ENCODE peak calls at places on chromosomes 11 and 22, in eight cellular contexts. X, H, T, P, O, A, G and C are unnamed samples.

GRCh38 chr11:13065200-13065787 is 56.2 kb downstream of the RASSF10 start:
- DNase-seq in X (no peak), H (no peak), T (no peak), P (no peak), O (no peak), A (no peak), G (no peak), C (no peak)

GRCh38 chr22:46462726-46463371 is 74.6 kb downstream of the CELSR1 start:
- DNase-seq in X (no peak), H (no peak), T (no peak), P (no peak), O (no peak), A (peak), G (no peak), C (no peak)

GRCh38 chr11:57424802-57425564 is 1.9 kb downstream of the SLC43A3 start:
- DNase-seq in X (peak), H (no peak), T (no peak), P (no peak), O (peak), A (peak), G (no peak), C (peak)

GRCh38 chr11:75668508-75669297 is at the start of gene MAP6:
- DNase-seq in X (peak), H (peak), T (peak), P (peak), O (peak), A (no peak), G (peak), C (peak)

GRCh38 chr11:12160680-12161079 is 50.3 kb downstream of the MICAL2 start:
- DNase-seq in X (peak), H (no peak), T (no peak), P (no peak), O (no peak), A (peak), G (peak), C (no peak)

GRCh38 chr11:35619754-35620640 is 1.7 kb downstream of the FJX1 start:
- DNase-seq in X (peak), H (peak), T (peak), P (peak), O (peak), A (peak), G (peak), C (peak)

GRCh38 chr22:35604671-35605457 is 12.3 kb downstream of the MB start:
- DNase-seq in X (peak), H (no peak), T (no peak), P (no peak), O (no peak), A (no peak), G (no peak), C (no peak)

GRCh38 chr22:23306438-23306921 is 126.2 kb downstream of the BCR start:
- DNase-seq in X (no peak), H (no peak), T (no peak), P (no peak), O (no peak), A (peak), G (no peak), C (no peak)

GRCh38 chr11:76010051-76010450 is 195.0 kb downstream of the UVRAG start:
- DNase-seq in X (no peak), H (no peak), T (no peak), P (no peak), O (no peak), A (no peak), G (no peak), C (no peak)

GRCh38 chr11:44835979-44836378 is 109.2 kb downstream of the TSPAN18 start:
- DNase-seq in X (no peak), H (no peak), T (no peak), P (no peak), O (no peak), A (no peak), G (no peak), C (no peak)

GRCh38 chr11:130677486-130678153 is 229.2 kb downstream of the ADAMTS15 start:
- DNase-seq in X (no peak), H (no peak), T (peak), P (no peak), O (no peak), A (no peak), G (no peak), C (no peak)

GRCh38 chr11:77174559-77174958 is 46.5 kb downstream of the MYO7A start:
- DNase-seq in X (no peak), H (no peak), T (no peak), P (no peak), O (no peak), A (no peak), G (no peak), C (no peak)

GRCh38 chr11:114984611-114985163 is 306.4 kb downstream of the NXPE2 start:
- DNase-seq in X (peak), H (no peak), T (no peak), P (no peak), O (no peak), A (no peak), G (no peak), C (no peak)

GRCh38 chr22:37518509-37519267 is 527 bp downstream of the CARD10 start:
- DNase-seq in X (no peak), H (peak), T (no peak), P (no peak), O (no peak), A (no peak), G (peak), C (no peak)

GRCh38 chr22:23888615-23889401 is 5.4 kb upstream of the MIF start:
- DNase-seq in X (no peak), H (no peak), T (no peak), P (peak), O (no peak), A (peak), G (peak), C (no peak)